ENCODE peak calls at places on chromosomes 13 and 19, in four cellular contexts. K, E, C and F are unnamed samples.

GRCh38 chr13:79874396-79875360 is 393.7 kb downstream of the NDFIP2 start:
- DNase-seq in K (no peak), E (no peak), C (no peak), F (no peak)

GRCh38 chr13:113329656-113330312 is 32.7 kb downstream of the LAMP1 start:
- DNase-seq in K (no peak), E (no peak), C (no peak), F (no peak)

GRCh38 chr19:54390942-54391577 is 24.2 kb upstream of the TTYH1 start:
- DNase-seq in K (no peak), E (no peak), C (peak), F (no peak)

GRCh38 chr13:91304740-91305139 is 42.7 kb upstream of the MIR17HG start:
- DNase-seq in K (no peak), E (no peak), C (no peak), F (no peak)

GRCh38 chr13:112443191-112444000 is 67.2 kb downstream of the SPACA7 start:
- DNase-seq in K (no peak), E (no peak), C (peak), F (no peak)

GRCh38 chr13:72805663-72806341 is 23.9 kb downstream of the PIBF1 start:
- DNase-seq in K (no peak), E (peak), C (no peak), F (no peak)

GRCh38 chr13:24671367-24672117 is 8.7 kb upstream of the ATP12A start:
- DNase-seq in K (no peak), E (no peak), C (peak), F (no peak)

GRCh38 chr13:42876270-42876714 is 94.9 kb downstream of the FAM216B start:
- DNase-seq in K (peak), E (no peak), C (no peak), F (peak)

DNA sequence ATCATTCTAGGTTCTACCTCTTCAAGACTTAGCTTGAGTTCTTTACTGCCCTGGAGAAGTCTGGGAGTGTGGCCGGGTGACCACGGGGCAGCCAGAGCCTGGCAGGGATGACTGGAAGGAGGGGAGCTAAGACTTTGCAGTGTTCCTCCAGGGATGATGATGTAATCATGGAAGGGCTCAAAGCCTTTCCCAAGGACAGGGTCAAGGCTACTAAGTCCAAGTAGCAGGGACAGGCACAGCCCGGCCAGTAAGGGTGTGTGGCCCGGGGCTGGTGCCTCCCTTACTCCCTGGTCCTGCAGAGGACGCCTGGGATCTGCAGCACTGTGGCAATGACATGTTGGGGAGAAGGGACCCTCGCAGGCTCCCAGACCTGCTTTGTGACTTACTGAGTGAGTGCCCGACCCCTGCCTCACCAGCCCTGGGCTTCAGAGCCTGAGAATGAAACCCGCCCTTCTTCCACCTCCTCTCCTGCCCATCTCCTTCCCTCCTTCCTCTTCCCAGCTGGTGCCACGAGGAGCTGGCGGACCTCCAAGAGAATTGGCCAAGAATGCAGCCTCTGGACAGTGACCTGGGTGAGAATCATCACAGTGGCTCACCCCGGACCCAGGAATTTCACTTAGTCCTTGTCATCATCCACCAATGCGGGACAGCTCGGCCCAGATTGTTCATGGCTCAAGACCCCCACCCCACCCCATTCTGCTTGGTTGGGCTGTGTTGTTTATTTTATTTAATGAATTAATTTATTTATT is 15.6 kb upstream of the FBXO17 start:
- DNase-seq in K (no peak), E (no peak), C (no peak), F (no peak)
- TF ChIP-seq SPI1 in K (no peak), E (no peak), C (no peak), F (no peak)

GRCh38 chr19:33620611-33621010 is 1.1 kb upstream of the CHST8 start:
- DNase-seq in K (no peak), E (no peak), C (no peak), F (no peak)

GRCh38 chr19:33621811-33622504 is at the start of gene CHST8:
- DNase-seq in K (no peak), E (no peak), C (peak), F (no peak)

GRCh38 chr19:33622505-33622808 is 704 bp downstream of the CHST8 start:
- DNase-seq in K (no peak), E (no peak), C (no peak), F (no peak)

GRCh38 chr19:33622809-33623511 is 1.2 kb downstream of the CHST8 start:
- DNase-seq in K (no peak), E (no peak), C (no peak), F (no peak)

GRCh38 chr19:33621065-33621785 is 528 bp upstream of the CHST8 start:
- DNase-seq in K (no peak), E (no peak), C (no peak), F (no peak)
- TF ChIP-seq SPI1 in K (no peak), E (no peak), C (no peak), F (no peak)

GRCh38 chr19:919157-920050 is 2.3 kb downstream of the KISS1R start:
- DNase-seq in K (no peak), E (no peak), C (no peak), F (no peak)

GRCh38 chr19:918481-919156 is 1.5 kb downstream of the KISS1R start:
- DNase-seq in K (no peak), E (no peak), C (no peak), F (no peak)

GRCh38 chr19:917323-918151 is at the start of gene KISS1R:
- DNase-seq in K (no peak), E (no peak), C (peak), F (no peak)

GRCh38 chr19:916645-917322 is 349 bp upstream of the KISS1R start:
- DNase-seq in K (no peak), E (no peak), C (peak), F (no peak)

GRCh38 chr19:918152-918437 is 962 bp downstream of the KISS1R start:
- DNase-seq in K (no peak), E (no peak), C (no peak), F (no peak)
- TF ChIP-seq SPI1 in K (no peak), E (no peak), C (no peak), F (no peak)

DNA sequence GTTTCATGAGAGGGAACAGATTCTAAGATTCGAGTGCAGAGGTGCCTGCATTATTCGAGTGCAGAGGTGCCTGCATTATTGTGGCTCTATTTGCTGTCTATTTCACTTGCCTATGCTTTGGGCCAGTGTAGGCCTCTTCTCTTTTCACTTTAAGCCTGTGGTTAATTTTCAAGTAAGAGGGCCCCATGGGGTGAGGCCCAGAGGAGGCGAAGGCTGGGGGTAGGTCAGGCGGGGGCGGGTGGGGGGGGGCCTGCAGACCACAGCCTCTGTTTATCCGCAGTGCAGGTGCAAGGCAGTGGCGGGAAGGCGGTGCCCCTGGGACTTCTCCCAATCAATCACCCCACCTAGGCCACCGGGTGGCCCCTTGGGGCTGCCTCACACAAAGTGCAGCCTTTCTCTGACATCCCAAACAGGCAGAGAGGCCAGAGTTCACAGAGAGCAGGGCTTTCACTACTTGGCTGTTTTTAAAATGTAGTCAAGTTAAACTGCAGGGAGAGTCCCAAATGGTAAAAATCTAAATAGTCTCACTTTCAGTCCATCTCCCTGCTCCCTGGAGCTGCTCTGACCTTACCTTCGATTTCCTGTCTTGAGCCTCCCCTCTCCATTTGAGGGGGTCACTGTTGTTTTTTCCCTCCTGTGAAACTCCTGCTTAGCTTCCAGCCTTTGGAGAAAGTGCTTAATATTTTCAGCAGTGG is 249.1 kb downstream of the DLEU7 start:
- DNase-seq in K (peak), E (no peak), C (no peak), F (peak)
- TF ChIP-seq SPI1 in K (peak), E (no peak), C (no peak), F (no peak)

GRCh38 chr13:99809931-99810330 is 161.6 kb downstream of the ZIC5 start:
- DNase-seq in K (no peak), E (no peak), C (no peak), F (no peak)
- TF ChIP-seq SPI1 in K (no peak), E (no peak), C (no peak), F (no peak)

GRCh38 chr19:10835089-10835753 is 791 bp downstream of the TMED1 start:
- DNase-seq in K (no peak), E (no peak), C (peak), F (peak)

GRCh38 chr19:10839071-10840050 is 3.3 kb upstream of the TMED1 start:
- DNase-seq in K (no peak), E (no peak), C (no peak), F (no peak)

GRCh38 chr19:10836478-10837325 is 690 bp upstream of the TMED1 start:
- DNase-seq in K (no peak), E (peak), C (peak), F (peak)

GRCh38 chr19:10835754-10836477 is at the start of gene TMED1:
- DNase-seq in K (peak), E (peak), C (peak), F (peak)

GRCh38 chr19:10838377-10838776 is 2.4 kb upstream of the TMED1 start:
- DNase-seq in K (no peak), E (no peak), C (no peak), F (no peak)
- TF ChIP-seq SPI1 in K (no peak), E (no peak), C (no peak), F (no peak)

GRCh38 chr19:19964416-19964815 is 63.7 kb downstream of the ZNF93 start:
- DNase-seq in K (no peak), E (no peak), C (no peak), F (no peak)

DNA sequence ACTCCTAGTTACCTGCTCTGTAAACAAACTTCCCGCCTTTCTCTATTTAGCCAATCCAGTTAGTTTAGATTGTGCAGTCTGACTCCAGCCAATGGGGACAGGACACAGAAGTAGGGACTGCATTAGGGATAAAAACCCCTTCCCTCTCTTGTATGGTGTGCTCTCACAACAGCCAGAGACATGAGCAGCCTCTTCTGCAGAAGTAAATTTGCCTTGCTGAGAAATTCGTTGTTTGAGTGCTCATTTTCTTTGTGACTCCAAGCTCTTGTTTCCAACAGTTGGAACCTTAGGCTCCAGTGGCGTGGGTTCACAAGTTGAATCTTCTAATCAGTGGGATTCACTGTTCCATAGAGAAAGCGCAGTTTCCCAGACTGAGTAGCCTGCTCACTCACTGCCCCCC is 66.1 kb downstream of the ZNF93 start:
- DNase-seq in K (no peak), E (no peak), C (no peak), F (no peak)
- TF ChIP-seq SPI1 in K (no peak), E (no peak), C (no peak), F (no peak)